ENCODE peak calls at places on chromosomes 13 and 19, in nine cellular contexts. K is adipocyte, O is neuronal stem cell, V is colonic mucosa, M is H9, G is mesenchymal stem cell, B is keratinocyte, P is kidney, X is MM.1S. J is an unnamed sample.

GRCh38 chr19:41064974-41065569 is 23.2 kb upstream of the CYP2A13 start:
- DNase-seq in K (peak; percentile 5), O (no peak), V (peak; percentile 19), M (peak; percentile 54), G (peak; percentile 28), B (no peak), P (no peak), X (peak; percentile 26), J (no peak)

GRCh38 chr13:72205773-72206172 is 338.8 kb upstream of the DACH1 start:
- DNase-seq in K (no peak), O (no peak), V (no peak), M (no peak), G (no peak), B (no peak), P (no peak), X (no peak), J (no peak)

GRCh38 chr13:100589178-100589725 is 663 bp upstream of the GGACT start:
- DNase-seq in K (no peak), O (no peak), V (no peak), M (no peak), G (no peak), B (no peak), P (no peak), X (no peak), J (no peak)

GRCh38 chr19:33214621-33215020 is 11.0 kb downstream of the SLC7A10 start:
- DNase-seq in K (peak; percentile 38), O (no peak), V (no peak), M (peak; percentile 79), G (peak; percentile 34), B (no peak), P (no peak), X (no peak), J (no peak)

GRCh38 chr19:3193256-3194062 is 7.7 kb downstream of the NCLN start:
- DNase-seq in K (no peak), O (no peak), V (no peak), M (no peak), G (no peak), B (no peak), P (peak; percentile 73), X (no peak), J (no peak)

GRCh38 chr13:47004552-47004951 is 107.7 kb upstream of the HTR2A start:
- DNase-seq in K (no peak), O (no peak), V (no peak), M (no peak), G (no peak), B (peak; percentile 2), P (no peak), X (no peak), J (no peak)

GRCh38 chr13:112066624-112067004 is 335 bp upstream of the SOX1 start:
- DNase-seq in K (peak; percentile 38), O (peak; percentile 88), V (peak; percentile 60), M (peak; percentile 91), G (peak; percentile 6), B (no peak), P (peak; percentile 83), X (no peak), J (no peak)

GRCh38 chr19:1873524-1874473 is 10.4 kb upstream of the KLF16 start:
- DNase-seq in K (no peak), O (no peak), V (no peak), M (peak; percentile 30), G (no peak), B (no peak), P (no peak), X (no peak), J (no peak)

GRCh38 chr19:30788105-30788765 is 416.1 kb downstream of the ZNF536 start:
- DNase-seq in K (no peak), O (no peak), V (no peak), M (no peak), G (no peak), B (no peak), P (no peak), X (no peak), J (no peak)

GRCh38 chr19:35645680-35646511 is 2.2 kb upstream of the COX6B1 start:
- DNase-seq in K (no peak), O (no peak), V (no peak), M (no peak), G (no peak), B (no peak), P (no peak), X (no peak), J (no peak)
- H3K9ac ChIP-seq in K (peak overlapping the region; percentile 6), O (no peak overlapping the region), V (no peak overlapping the region), M (no peak overlapping the region), G (no peak overlapping the region), B (no peak overlapping the region), P (no peak overlapping the region), X (no peak overlapping the region), J (no peak overlapping the region)

GRCh38 chr19:56959211-56959610 is 118.7 kb upstream of the PEG3 start:
- DNase-seq in K (no peak), O (no peak), V (no peak), M (no peak), G (no peak), B (no peak), P (no peak), X (no peak), J (no peak)
- H3K9me3 ChIP-seq in K (no peaks in the 10 kb centered on the region), O (peaks cover 5% of the 10 kb centered on the region), V (no peaks in the 10 kb centered on the region), M (peaks cover 90% of the 10 kb centered on the region), G (peaks cover 8% of the 10 kb centered on the region), B (peaks cover 2% of the 10 kb centered on the region), P (no peaks in the 10 kb centered on the region), X (no peaks in the 10 kb centered on the region), J (no peaks in the 10 kb centered on the region)

GRCh38 chr19:39953915-39954314 is 17.1 kb upstream of the PSMC4 start:
- DNase-seq in K (no peak), O (no peak), V (peak; percentile 9), M (no peak), G (no peak), B (no peak), P (no peak), X (no peak), J (no peak)
- H3K9ac ChIP-seq in K (no peak overlapping the region), O (no peak overlapping the region), V (no peak overlapping the region), M (no peak overlapping the region), G (no peak overlapping the region), B (no peak overlapping the region), P (no peak overlapping the region), X (no peak overlapping the region), J (no peak overlapping the region)

GRCh38 chr19:23823952-23824389 is 65.3 kb upstream of the ZNF681 start:
- DNase-seq in K (no peak), O (peak; percentile 0), V (peak; percentile 33), M (peak; percentile 47), G (peak; percentile 2), B (no peak), P (no peak), X (peak; percentile 89), J (no peak)

GRCh38 chr19:23817519-23817918 is 58.8 kb upstream of the ZNF681 start:
- DNase-seq in K (peak; percentile 25), O (no peak), V (peak; percentile 27), M (peak; percentile 41), G (peak; percentile 17), B (no peak), P (no peak), X (peak; percentile 73), J (no peak)

GRCh38 chr19:23822735-23823134 is 64.0 kb upstream of the ZNF681 start:
- DNase-seq in K (no peak), O (no peak), V (no peak), M (no peak), G (no peak), B (no peak), P (no peak), X (no peak), J (no peak)
- H3K9me3 ChIP-seq in K (peaks cover 63% of the 10 kb centered on the region), O (peaks cover 81% of the 10 kb centered on the region), V (peaks cover 14% of the 10 kb centered on the region), M (peaks cover 37% of the 10 kb centered on the region), G (peaks cover 71% of the 10 kb centered on the region), B (peaks cover 18% of the 10 kb centered on the region), P (peaks cover 46% of the 10 kb centered on the region), X (no peaks in the 10 kb centered on the region), J (no peaks in the 10 kb centered on the region)

GRCh38 chr19:50332264-50333038 is 3.3 kb upstream of the KCNC3 start:
- DNase-seq in K (no peak), O (no peak), V (no peak), M (peak; percentile 73), G (no peak), B (no peak), P (peak; percentile 56), X (no peak), J (no peak)

GRCh38 chr19:50332014-50332263 is 2.8 kb upstream of the KCNC3 start:
- DNase-seq in K (no peak), O (no peak), V (no peak), M (no peak), G (no peak), B (no peak), P (no peak), X (no peak), J (no peak)

GRCh38 chr19:50333235-50333736 is 4.1 kb upstream of the KCNC3 start:
- DNase-seq in K (peak; percentile 88), O (peak; percentile 94), V (peak; percentile 84), M (peak; percentile 96), G (peak; percentile 41), B (no peak), P (peak; percentile 97), X (peak; percentile 91), J (peak; percentile 45)

GRCh38 chr19:50330365-50331078 is 1.3 kb upstream of the KCNC3 start:
- DNase-seq in K (peak; percentile 49), O (peak; percentile 95), V (peak; percentile 76), M (peak; percentile 96), G (no peak), B (no peak), P (peak; percentile 95), X (peak; percentile 46), J (no peak)

DNA sequence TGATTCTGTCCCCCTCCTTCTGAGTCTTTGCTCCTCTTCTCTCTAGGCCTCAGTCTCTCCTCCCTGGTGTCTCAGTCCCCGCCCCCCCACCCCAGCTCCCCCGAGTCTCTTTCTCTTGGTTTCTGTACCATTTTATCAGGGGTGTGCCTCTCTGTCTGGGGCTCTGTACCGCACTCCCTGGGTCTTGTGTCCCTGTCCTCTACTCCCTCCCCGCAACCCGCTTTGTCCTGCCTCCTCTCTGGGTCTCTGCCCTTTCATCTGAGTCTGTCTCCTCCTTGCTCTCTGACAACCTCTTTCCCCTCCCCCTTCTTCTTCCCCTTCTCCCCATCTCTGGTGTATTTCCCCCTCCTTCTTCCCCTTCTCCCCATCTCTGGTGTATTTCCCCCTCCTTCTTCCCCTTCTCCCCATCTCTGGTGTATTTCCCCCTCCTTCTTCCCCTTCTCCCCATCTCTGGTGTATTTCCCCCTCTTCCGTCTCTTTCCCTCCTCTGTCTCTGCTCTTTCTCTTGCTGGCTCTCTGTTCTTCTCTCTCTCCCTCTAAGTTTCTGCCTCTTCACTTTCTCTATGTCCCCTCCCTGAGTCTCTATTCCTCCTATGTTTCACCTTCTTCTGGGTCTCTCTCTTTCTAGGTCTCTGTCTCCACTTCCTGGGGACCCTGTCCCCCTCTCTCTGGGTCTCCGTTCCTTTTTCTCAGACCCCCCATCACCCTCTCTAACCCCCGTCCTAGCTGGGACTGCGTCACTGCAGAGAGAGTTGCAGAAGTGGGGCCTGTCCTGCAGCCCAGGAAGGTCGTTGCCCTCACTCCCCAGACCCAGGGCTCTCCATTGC is 2.2 kb upstream of the KCNC3 start:
- DNase-seq in K (no peak), O (no peak), V (no peak), M (peak; percentile 82), G (no peak), B (no peak), P (no peak), X (no peak), J (no peak)
- H3K9ac ChIP-seq in K (no peak overlapping the region), O (peak overlapping the region; percentile 82), V (no peak overlapping the region), M (no peak overlapping the region), G (no peak overlapping the region), B (no peak overlapping the region), P (no peak overlapping the region), X (no peak overlapping the region), J (no peak overlapping the region)